ENCODE peak calls at places on chromosomes 3 and 15, in seven cellular contexts. M, W, U, I, E, G and H are unnamed samples.

GRCh38 chr15:41492597-41493204 is 973 bp upstream of the ITPKA start:
- DNase-seq in M (no peak), W (no peak), U (no peak), I (no peak), E (no peak), G (no peak), H (no peak)

GRCh38 chr3:39664931-39665330 is 144.5 kb upstream of the MYRIP start:
- DNase-seq in M (no peak), W (no peak), U (no peak), I (no peak), E (no peak), G (no peak), H (no peak)

GRCh38 chr15:75651810-75652543 is 4.3 kb downstream of the SNX33 start:
- DNase-seq in M (no peak), W (no peak), U (no peak), I (no peak), E (no peak), G (no peak), H (no peak)

GRCh38 chr3:164360738-164361376 is 717.4 kb downstream of the SI start:
- DNase-seq in M (no peak), W (no peak), U (no peak), I (no peak), E (no peak), G (no peak), H (no peak)

GRCh38 chr15:66936115-66936863 is 129.1 kb upstream of the SMAD3 start:
- DNase-seq in M (no peak), W (no peak), U (no peak), I (peak; percentile 67), E (peak; percentile 64), G (peak; percentile 64), H (no peak)

GRCh38 chr3:110069641-110070538 is 732.5 kb upstream of the DPPA4 start:
- DNase-seq in M (no peak), W (no peak), U (no peak), I (no peak), E (peak; percentile 77), G (peak; percentile 25), H (no peak)

GRCh38 chr3:30655187-30655812 is 48.9 kb downstream of the TGFBR2 start:
- DNase-seq in M (no peak), W (peak; percentile 12), U (no peak), I (no peak), E (peak; percentile 43), G (no peak), H (no peak)

GRCh38 chr3:177459397-177459796 is 262.1 kb upstream of the TBL1XR1 start:
- DNase-seq in M (no peak), W (no peak), U (no peak), I (no peak), E (peak; percentile 74), G (no peak), H (no peak)

GRCh38 chr3:15647629-15648167 is 46.2 kb downstream of the BTD start:
- DNase-seq in M (no peak), W (peak; percentile 32), U (no peak), I (no peak), E (peak; percentile 99), G (peak; percentile 75), H (peak; percentile 49)

GRCh38 chr15:39130556-39131379 is 450.1 kb upstream of the THBS1 start:
- DNase-seq in M (no peak), W (no peak), U (no peak), I (no peak), E (peak; percentile 67), G (no peak), H (no peak)

DNA sequence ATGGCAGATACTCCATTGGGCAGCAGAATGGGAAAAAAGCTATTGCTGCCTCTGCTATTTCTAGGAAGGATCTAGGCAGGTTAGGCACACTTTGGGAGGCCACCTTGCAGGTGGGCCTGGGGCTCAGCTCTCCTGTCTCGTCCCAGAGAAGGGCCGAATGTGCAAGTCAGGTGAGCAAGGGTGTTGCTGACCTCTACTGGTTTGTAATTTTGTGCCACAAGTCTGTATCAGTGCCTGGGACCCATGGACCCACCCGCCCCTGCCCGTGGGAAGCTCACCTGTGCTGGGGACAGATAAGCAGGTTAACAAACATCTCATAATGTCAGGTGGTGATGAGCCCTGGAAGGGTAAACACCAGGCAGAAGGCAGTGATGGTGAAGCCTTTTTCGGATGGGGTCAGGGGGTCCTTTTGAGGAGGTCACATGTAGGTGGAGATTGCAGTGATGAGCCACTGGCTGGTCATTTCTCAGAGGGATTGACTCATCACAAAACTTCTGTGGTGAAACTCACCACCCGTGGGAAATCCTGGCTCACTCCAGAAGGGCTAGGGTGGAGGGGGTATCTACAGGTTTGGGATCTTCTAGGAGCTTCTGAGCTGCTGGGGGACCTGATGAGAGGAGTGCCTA is 161.3 kb downstream of the KLF13 start:
- DNase-seq in M (no peak), W (no peak), U (no peak), I (no peak), E (peak; percentile 43), G (no peak), H (no peak)
- TF ChIP-seq CTCF in M (peak; percentile 30), W (no peak), U (no peak), I (no peak), E (peak; percentile 10), G (no peak), H (no peak)

DNA sequence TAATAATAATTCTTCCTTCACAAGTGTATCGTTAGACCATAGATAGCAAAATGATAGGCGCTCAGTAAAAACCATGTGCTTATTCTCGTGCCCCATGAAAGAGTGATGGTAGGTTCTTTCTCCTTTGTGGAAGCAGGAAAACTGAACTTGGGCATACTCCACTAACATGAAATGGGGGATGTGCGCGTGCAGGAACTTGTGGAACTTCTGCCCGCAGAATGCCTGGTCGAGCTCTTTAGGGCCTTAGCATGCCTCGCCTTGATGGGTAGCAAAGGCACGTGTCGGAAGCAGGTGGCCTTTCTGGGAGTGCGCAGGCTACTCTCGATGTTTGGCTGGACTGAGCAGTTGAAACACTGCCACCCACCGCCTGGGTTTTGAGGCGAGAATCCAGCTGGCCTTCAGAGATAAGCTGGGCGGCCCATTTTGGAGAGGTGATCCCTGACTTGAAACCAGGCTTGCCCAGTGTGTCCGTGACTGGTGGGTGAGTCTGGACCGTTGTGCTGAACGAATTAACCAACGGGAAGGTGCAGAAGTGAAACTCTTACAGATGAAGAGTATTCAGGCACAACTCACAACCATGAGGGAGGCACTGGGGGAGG is 821 bp downstream of the PCCB start:
- DNase-seq in M (no peak), W (no peak), U (no peak), I (peak; percentile 67), E (peak; percentile 47), G (peak; percentile 19), H (peak; percentile 47)
- TF ChIP-seq CTCF in M (no peak), W (no peak), U (no peak), I (peak; percentile 31), E (peak; percentile 24), G (peak; percentile 41), H (no peak)

GRCh38 chr15:45428491-45428890 is 50.1 kb upstream of the GATM start:
- DNase-seq in M (no peak), W (no peak), U (no peak), I (no peak), E (no peak), G (no peak), H (no peak)

GRCh38 chr15:45427085-45427484 is 48.7 kb upstream of the GATM start:
- DNase-seq in M (no peak), W (no peak), U (no peak), I (no peak), E (no peak), G (no peak), H (no peak)

GRCh38 chr15:45424429-45424828 is 46.1 kb upstream of the GATM start:
- DNase-seq in M (no peak), W (no peak), U (no peak), I (no peak), E (no peak), G (no peak), H (no peak)

GRCh38 chr15:45429974-45430792 is 51.8 kb upstream of the GATM start:
- DNase-seq in M (peak; percentile 34), W (peak; percentile 84), U (peak; percentile 80), I (peak; percentile 57), E (peak; percentile 46), G (peak; percentile 22), H (peak; percentile 85)

DNA sequence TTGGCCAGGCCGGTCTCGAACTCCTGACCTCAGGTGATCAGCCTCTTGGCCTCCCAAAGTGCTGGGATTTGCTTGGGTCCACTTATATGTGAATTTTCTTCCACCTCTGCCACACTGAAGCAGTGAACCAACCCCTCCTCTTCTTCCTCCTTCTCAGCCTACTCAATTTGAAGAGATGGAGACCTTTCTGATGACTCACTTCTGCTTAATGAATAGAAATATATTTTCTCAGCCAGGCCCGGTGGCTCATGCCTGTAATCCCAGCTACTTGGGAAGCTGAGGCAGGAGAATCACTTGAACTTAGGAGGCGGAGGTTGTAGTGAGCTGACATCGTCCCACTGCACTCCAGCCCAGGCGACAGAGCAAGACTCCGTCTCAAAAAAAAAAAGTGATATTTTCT is 46.8 kb upstream of the GATM start:
- DNase-seq in M (no peak), W (no peak), U (no peak), I (no peak), E (peak; percentile 65), G (no peak), H (no peak)
- TF ChIP-seq CTCF in M (no peak), W (no peak), U (no peak), I (no peak), E (no peak), G (no peak), H (no peak)

DNA sequence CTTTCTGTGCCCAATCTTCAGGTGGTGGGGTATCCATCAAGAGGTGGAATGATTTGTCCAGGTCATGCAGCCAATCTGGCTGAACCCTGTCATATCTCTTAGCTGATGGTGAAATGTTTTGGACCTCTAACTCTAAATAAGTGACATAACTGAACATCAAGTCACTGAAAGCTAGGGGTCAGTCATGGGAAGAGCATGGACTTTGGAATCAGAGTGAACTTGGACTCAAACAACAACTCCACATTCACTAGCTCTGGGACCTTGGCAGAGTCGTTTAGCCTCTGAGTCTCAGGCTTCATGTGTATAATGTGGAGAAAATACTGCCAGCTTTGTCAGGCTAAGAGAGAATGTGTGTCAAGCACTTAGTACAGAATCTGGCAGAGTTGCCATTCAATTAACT is 557.8 kb upstream of the CFAP20DC start:
- DNase-seq in M (no peak), W (no peak), U (no peak), I (no peak), E (peak; percentile 16), G (no peak), H (no peak)
- TF ChIP-seq CTCF in M (no peak), W (no peak), U (no peak), I (peak; percentile 40), E (peak; percentile 28), G (peak; percentile 25), H (no peak)

DNA sequence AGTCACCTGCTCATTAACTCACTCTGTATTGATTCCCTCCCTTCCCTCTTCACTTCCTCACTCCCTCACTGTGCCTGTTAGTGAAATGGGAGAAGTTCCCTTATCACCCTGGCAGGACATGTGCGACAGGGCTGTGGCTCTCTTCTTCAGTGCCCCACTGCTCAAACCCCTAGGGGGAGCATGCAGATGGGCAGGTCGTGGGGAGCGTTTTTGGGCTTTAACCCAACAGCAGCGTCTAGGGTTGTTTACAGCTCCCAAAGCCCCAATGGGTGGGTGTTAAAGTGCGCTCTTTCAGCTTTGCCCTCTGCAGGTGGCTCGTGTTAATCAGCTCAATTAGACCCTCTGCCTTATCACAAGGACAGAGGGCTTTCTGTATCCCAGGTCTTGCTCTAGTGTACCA is 447.8 kb upstream of the PROK2 start:
- DNase-seq in M (no peak), W (no peak), U (no peak), I (no peak), E (no peak), G (no peak), H (no peak)
- TF ChIP-seq CTCF in M (no peak), W (no peak), U (no peak), I (no peak), E (no peak), G (no peak), H (no peak)